ENCODE peak calls at places on chromosomes 6 and 20, in ten cellular contexts. E is right cardiac atrium, H is HS-5, X is pulmonary artery endothelial cell, J is T-cell, F is foreskin fibroblast, N is nephron progenitor cell, C is fibroblast of the conjunctiva, G is head of caudate nucleus, A is MCF 10A. I is an unnamed sample.

GRCh38 chr20:64247970-64248841 is 7.3 kb upstream of the PCMTD2 start:
- DNase-seq in N (no peak), X (no peak), H (no peak), E (no peak), C (no peak), F (no peak), A (no peak), J (no peak), G (no peak), I (peak; percentile 23)

GRCh38 chr20:48171071-48171470 is 385.8 kb upstream of the SULF2 start:
- DNase-seq in N (no peak), F (no peak), A (no peak), J (no peak), C (no peak), E (no peak), H (no peak), X (no peak), G (no peak), I (no peak)

GRCh38 chr20:35595901-35596300 is 19.7 kb upstream of the SPAG4 start:
- DNase-seq in G (no peak), N (no peak), J (no peak), X (no peak), F (no peak), C (no peak), H (no peak), A (no peak), E (no peak), I (no peak)

GRCh38 chr6:11810854-11811643 is 32.4 kb upstream of the ADTRP start:
- DNase-seq in H (no peak), X (no peak), J (no peak), A (no peak), F (no peak), N (no peak), G (no peak), E (no peak), C (no peak), I (no peak)

GRCh38 chr20:1336699-1337387 is 7.9 kb upstream of the SDCBP2 start:
- DNase-seq in C (no peak), H (no peak), G (peak; percentile 42), F (no peak), E (peak; percentile 93), N (no peak), J (peak; percentile 21), A (peak; percentile 76), X (peak; percentile 91), I (no peak)

GRCh38 chr6:2157441-2158127 is 87.8 kb downstream of the GMDS start:
- DNase-seq in G (no peak), F (peak; percentile 73), A (peak; percentile 84), H (peak; percentile 89), J (no peak), N (no peak), X (no peak), E (no peak), C (peak; percentile 67), I (no peak)

GRCh38 chr6:131979515-131980337 is 28.6 kb upstream of the CCN2 start:
- DNase-seq in E (no peak), J (no peak), N (no peak), A (peak; percentile 82), X (peak; percentile 86), C (peak; percentile 76), G (no peak), H (peak; percentile 31), F (peak; percentile 81), I (no peak)

GRCh38 chr6:29553268-29554057 is 6.1 kb downstream of the UBD start:
- DNase-seq in X (no peak), C (peak; percentile 8), G (peak; percentile 16), J (no peak), E (peak; percentile 86), A (no peak), H (peak; percentile 13), N (peak; percentile 80), F (peak; percentile 76), I (peak; percentile 44)

GRCh38 chr6:37258405-37258704 is 411 bp upstream of the TMEM217 start:
- DNase-seq in G (no peak), H (no peak), E (no peak), F (no peak), J (no peak), N (no peak), X (no peak), A (no peak), C (no peak), I (no peak)

GRCh38 chr6:142796571-142796970 is 148.4 kb downstream of the HIVEP2 start:
- DNase-seq in C (no peak), X (no peak), N (no peak), E (no peak), G (no peak), F (peak; percentile 41), J (no peak), H (peak; percentile 50), A (peak; percentile 66), I (no peak)

GRCh38 chr6:137571854-137572253 is 77.7 kb upstream of the OLIG3 start:
- DNase-seq in G (no peak), N (peak; percentile 52), A (peak; percentile 73), H (no peak), C (no peak), X (no peak), J (peak; percentile 63), F (no peak), E (no peak), I (no peak)

GRCh38 chr20:62405108-62405980 is 1.7 kb downstream of the CABLES2 start:
- DNase-seq in G (peak; percentile 36), E (peak; percentile 83), F (peak; percentile 58), J (no peak), X (no peak), H (no peak), A (peak; percentile 72), C (peak; percentile 42), N (peak; percentile 66), I (peak; percentile 59)

GRCh38 chr6:99269207-99269606 is 80.3 kb downstream of the FAXC start:
- DNase-seq in C (no peak), H (no peak), A (no peak), G (no peak), N (no peak), J (no peak), F (no peak), X (no peak), E (no peak), I (no peak)

GRCh38 chr6:170130771-170131241 is 160.1 kb downstream of the DLL1 start:
- DNase-seq in A (no peak), X (no peak), E (peak; percentile 49), J (no peak), G (no peak), F (no peak), N (no peak), C (no peak), H (no peak), I (peak; percentile 10)

GRCh38 chr6:14999106-14999505 is 246.8 kb upstream of the JARID2 start:
- DNase-seq in H (no peak), X (no peak), G (no peak), J (no peak), E (no peak), N (no peak), C (no peak), F (no peak), A (no peak), I (no peak)

GRCh38 chr6:13846841-13847240 is 32.5 kb upstream of the MCUR1 start:
- DNase-seq in N (no peak), G (no peak), C (no peak), H (no peak), A (no peak), E (no peak), J (no peak), X (no peak), F (no peak), I (no peak)

GRCh38 chr6:73666393-73666792 is 12.6 kb upstream of the SLC17A5 start:
- DNase-seq in N (no peak), A (no peak), F (no peak), X (peak; percentile 80), G (no peak), H (no peak), J (no peak), C (no peak), E (no peak), I (no peak)

GRCh38 chr6:38176797-38177751 is 357.5 kb downstream of the ZFAND3 start:
- DNase-seq in G (no peak), X (no peak), J (no peak), H (no peak), E (peak; percentile 37), F (no peak), N (peak; percentile 42), A (no peak), C (no peak), I (no peak)

GRCh38 chr6:4125500-4125899 is 9.9 kb downstream of the ECI2 start:
- DNase-seq in J (no peak), H (no peak), A (no peak), E (no peak), F (no peak), N (no peak), G (no peak), C (no peak), X (no peak), I (no peak)

GRCh38 chr6:106069478-106069877 is 16.7 kb upstream of the PRDM1 start:
- DNase-seq in F (peak; percentile 76), H (peak; percentile 35), A (peak; percentile 95), J (no peak), N (no peak), E (no peak), G (no peak), C (peak; percentile 85), X (peak; percentile 37), I (no peak)

GRCh38 chr6:114108119-114109002 is 137.4 kb upstream of the HDAC2 start:
- DNase-seq in C (peak; percentile 31), G (peak; percentile 76), F (peak; percentile 47), H (peak; percentile 45), J (no peak), X (peak; percentile 13), E (peak; percentile 76), N (peak; percentile 82), A (peak; percentile 81), I (peak; percentile 23)

GRCh38 chr6:146135167-146135566 is 106.3 kb downstream of the GRM1 start:
- DNase-seq in N (no peak), E (no peak), C (no peak), F (no peak), G (no peak), H (no peak), J (no peak), A (no peak), X (no peak), I (no peak)

GRCh38 chr20:21707999-21708737 is 2.7 kb downstream of the PAX1 start:
- DNase-seq in J (no peak), C (no peak), N (peak; percentile 44), A (no peak), X (no peak), F (no peak), G (no peak), H (no peak), E (no peak), I (no peak)

GRCh38 chr20:57938158-57939108 is 228.6 kb upstream of the PMEPA1 start:
- DNase-seq in F (no peak), G (no peak), N (no peak), H (no peak), X (no peak), A (no peak), J (no peak), E (peak; percentile 60), C (no peak), I (no peak)

GRCh38 chr20:57627972-57628650 is 7.9 kb upstream of the ZBP1 start:
- DNase-seq in G (no peak), H (no peak), N (no peak), C (peak; percentile 17), J (peak; percentile 82), F (peak; percentile 64), A (no peak), E (peak; percentile 63), X (peak; percentile 44), I (peak; percentile 7)

GRCh38 chr20:59948828-59949720 is 8.9 kb downstream of the FAM217B start:
- DNase-seq in F (peak; percentile 34), C (peak; percentile 53), A (peak; percentile 71), X (no peak), E (no peak), N (peak; percentile 19), H (no peak), J (peak; percentile 30), G (peak; percentile 44), I (no peak)

GRCh38 chr6:82570083-82570482 is 206.5 kb downstream of the TPBG start:
- DNase-seq in J (no peak), A (no peak), C (no peak), F (no peak), E (no peak), H (no peak), G (no peak), N (peak; percentile 8), X (no peak), I (no peak)

GRCh38 chr6:158646023-158646888 is 1.7 kb upstream of the DYNLT1 start:
- DNase-seq in J (no peak), X (no peak), F (no peak), E (no peak), A (no peak), N (no peak), H (no peak), C (no peak), G (no peak), I (no peak)

I was measured in dorsolateral prefrontal cortex.